ENCODE peak calls at places on chromosome 3, in nine cellular contexts. One of them, this sample, is unnamed.

GRCh38 chr3:47283193-47283537 is 421 bp downstream of the KLHL18 start:
- DNase-seq in kidney: no peak
- DNase-seq in GM23248: peak; percentile 43
- DNase-seq in tibial artery: no peak
- DNase-seq in foreskin keratinocyte: no peak
- DNase-seq in H9: no peak
- DNase-seq in astrocyte: no peak
- DNase-seq in left ventricle myocardium inferior: no peak
- DNase-seq in aorta: peak; percentile 55
- DNase-seq in this sample: no peak

GRCh38 chr3:29307229-29307796 is 26.4 kb downstream of the RBMS3 start:
- DNase-seq in kidney: no peak
- DNase-seq in GM23248: no peak
- DNase-seq in tibial artery: no peak
- DNase-seq in foreskin keratinocyte: no peak
- DNase-seq in H9: no peak
- DNase-seq in astrocyte: peak; percentile 46
- DNase-seq in left ventricle myocardium inferior: no peak
- DNase-seq in aorta: no peak
- DNase-seq in this sample: no peak

GRCh38 chr3:37765591-37766219 is 96.0 kb upstream of the CTDSPL start:
- DNase-seq in kidney: peak; percentile 84
- DNase-seq in GM23248: no peak
- DNase-seq in tibial artery: peak; percentile 81
- DNase-seq in foreskin keratinocyte: no peak
- DNase-seq in H9: no peak
- DNase-seq in astrocyte: peak; percentile 27
- DNase-seq in left ventricle myocardium inferior: peak; percentile 38
- DNase-seq in aorta: peak; percentile 59
- DNase-seq in this sample: peak; percentile 68

GRCh38 chr3:27357665-27358258 is 11.4 kb downstream of the NEK10 start:
- DNase-seq in kidney: no peak
- DNase-seq in GM23248: peak; percentile 66
- DNase-seq in tibial artery: no peak
- DNase-seq in foreskin keratinocyte: no peak
- DNase-seq in H9: peak; percentile 70
- DNase-seq in astrocyte: peak; percentile 28
- DNase-seq in left ventricle myocardium inferior: no peak
- DNase-seq in aorta: peak; percentile 64
- DNase-seq in this sample: peak; percentile 73

GRCh38 chr3:39383190-39383912 is at the start of gene SLC25A38:
- DNase-seq in kidney: peak; percentile 92
- DNase-seq in GM23248: peak; percentile 97
- DNase-seq in tibial artery: peak; percentile 88
- DNase-seq in foreskin keratinocyte: peak; percentile 82
- DNase-seq in H9: peak; percentile 88
- DNase-seq in astrocyte: peak; percentile 79
- DNase-seq in left ventricle myocardium inferior: peak; percentile 67
- DNase-seq in aorta: peak; percentile 89
- DNase-seq in this sample: peak; percentile 90

GRCh38 chr3:38829404-38829803 is 13.4 kb upstream of the SCN10A start:
- DNase-seq in kidney: no peak
- DNase-seq in GM23248: peak; percentile 89
- DNase-seq in tibial artery: peak; percentile 66
- DNase-seq in foreskin keratinocyte: peak; percentile 3
- DNase-seq in H9: no peak
- DNase-seq in astrocyte: peak; percentile 73
- DNase-seq in left ventricle myocardium inferior: peak; percentile 20
- DNase-seq in aorta: peak; percentile 66
- DNase-seq in this sample: no peak

GRCh38 chr3:125042725-125043406 is 12.9 kb downstream of the HEG1 start:
- DNase-seq in kidney: no peak
- DNase-seq in GM23248: peak; percentile 72
- DNase-seq in tibial artery: peak; percentile 86
- DNase-seq in foreskin keratinocyte: no peak
- DNase-seq in H9: no peak
- DNase-seq in astrocyte: no peak
- DNase-seq in left ventricle myocardium inferior: peak; percentile 64
- DNase-seq in aorta: peak; percentile 77
- DNase-seq in this sample: peak; percentile 89

GRCh38 chr3:197472151-197472550 is 83.6 kb downstream of the BDH1 start:
- DNase-seq in kidney: no peak
- DNase-seq in GM23248: no peak
- DNase-seq in tibial artery: no peak
- DNase-seq in foreskin keratinocyte: no peak
- DNase-seq in H9: no peak
- DNase-seq in astrocyte: no peak
- DNase-seq in left ventricle myocardium inferior: no peak
- DNase-seq in aorta: no peak
- DNase-seq in this sample: no peak

GRCh38 chr3:188470508-188471130 is 316.7 kb downstream of the LPP start:
- DNase-seq in kidney: no peak
- DNase-seq in GM23248: no peak
- DNase-seq in tibial artery: no peak
- DNase-seq in foreskin keratinocyte: no peak
- DNase-seq in H9: no peak
- DNase-seq in astrocyte: no peak
- DNase-seq in left ventricle myocardium inferior: no peak
- DNase-seq in aorta: no peak
- DNase-seq in this sample: no peak

GRCh38 chr3:82474711-82475110 is 713.3 kb upstream of the GBE1 start:
- DNase-seq in kidney: no peak
- DNase-seq in GM23248: no peak
- DNase-seq in tibial artery: no peak
- DNase-seq in foreskin keratinocyte: peak; percentile 48
- DNase-seq in H9: no peak
- DNase-seq in astrocyte: peak; percentile 12
- DNase-seq in left ventricle myocardium inferior: no peak
- DNase-seq in aorta: no peak
- DNase-seq in this sample: no peak

GRCh38 chr3:87088984-87089841 is 98.3 kb upstream of the VGLL3 start:
- DNase-seq in kidney: peak; percentile 74
- DNase-seq in GM23248: peak; percentile 94
- DNase-seq in tibial artery: peak; percentile 87
- DNase-seq in foreskin keratinocyte: no peak
- DNase-seq in H9: peak; percentile 38
- DNase-seq in astrocyte: peak; percentile 85
- DNase-seq in left ventricle myocardium inferior: peak; percentile 44
- DNase-seq in aorta: peak; percentile 85
- DNase-seq in this sample: peak; percentile 93

GRCh38 chr3:124059580-124059979 is 67.7 kb upstream of the ROPN1 start:
- DNase-seq in kidney: no peak
- DNase-seq in GM23248: peak; percentile 56
- DNase-seq in tibial artery: no peak
- DNase-seq in foreskin keratinocyte: no peak
- DNase-seq in H9: no peak
- DNase-seq in astrocyte: peak; percentile 69
- DNase-seq in left ventricle myocardium inferior: no peak
- DNase-seq in aorta: no peak
- DNase-seq in this sample: peak; percentile 62

GRCh38 chr3:133943639-133944131 is 48.0 kb upstream of the RAB6B start:
- DNase-seq in kidney: peak; percentile 69
- DNase-seq in GM23248: peak; percentile 95
- DNase-seq in tibial artery: peak; percentile 55
- DNase-seq in foreskin keratinocyte: peak; percentile 82
- DNase-seq in H9: peak; percentile 4
- DNase-seq in astrocyte: peak; percentile 99
- DNase-seq in left ventricle myocardium inferior: no peak
- DNase-seq in aorta: peak; percentile 67
- DNase-seq in this sample: no peak

GRCh38 chr3:14803101-14803980 is 15.4 kb upstream of the FGD5 start:
- DNase-seq in kidney: no peak
- DNase-seq in GM23248: peak; percentile 45
- DNase-seq in tibial artery: peak; percentile 64
- DNase-seq in foreskin keratinocyte: no peak
- DNase-seq in H9: no peak
- DNase-seq in astrocyte: no peak
- DNase-seq in left ventricle myocardium inferior: peak; percentile 28
- DNase-seq in aorta: no peak
- DNase-seq in this sample: no peak
- H3K27ac ChIP-seq in kidney: peak overlapping the region; percentile 82
- H3K27ac ChIP-seq in GM23248: no peak overlapping the region
- H3K27ac ChIP-seq in tibial artery: no peak overlapping the region
- H3K27ac ChIP-seq in foreskin keratinocyte: no peak overlapping the region
- H3K27ac ChIP-seq in H9: no peak overlapping the region
- H3K27ac ChIP-seq in astrocyte: no peak overlapping the region
- H3K27ac ChIP-seq in left ventricle myocardium inferior: peak overlapping the region; percentile 84
- H3K27ac ChIP-seq in aorta: no peak overlapping the region
- H3K27ac ChIP-seq in this sample: no peak overlapping the region

DNA sequence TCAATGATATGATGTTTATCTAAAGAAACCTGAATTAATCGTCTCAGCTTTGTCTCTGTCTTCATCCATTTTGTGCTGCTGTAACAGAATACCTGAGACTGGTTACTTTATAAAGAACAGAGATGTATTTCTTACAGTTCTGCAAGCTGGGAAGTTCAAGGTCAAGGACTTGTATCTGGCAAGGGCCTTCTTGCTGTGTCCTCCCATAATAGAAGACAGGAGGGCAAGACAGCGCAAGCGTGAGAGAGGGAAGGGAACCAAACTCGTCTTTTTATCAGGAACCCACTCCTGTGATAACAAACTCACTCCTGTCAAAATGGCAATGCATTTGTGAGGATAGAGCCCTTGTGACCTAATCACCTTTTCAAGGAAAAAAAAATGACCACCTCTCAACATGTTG is 131.5 kb downstream of the GHSR start:
- DNase-seq in kidney: no peak
- DNase-seq in GM23248: no peak
- DNase-seq in tibial artery: no peak
- DNase-seq in foreskin keratinocyte: no peak
- DNase-seq in H9: no peak
- DNase-seq in astrocyte: no peak
- DNase-seq in left ventricle myocardium inferior: no peak
- DNase-seq in aorta: no peak
- DNase-seq in this sample: no peak
- H3K27ac ChIP-seq in kidney: no peak overlapping the region
- H3K27ac ChIP-seq in GM23248: peak overlapping the region; percentile 90
- H3K27ac ChIP-seq in tibial artery: peak overlapping the region; percentile 74
- H3K27ac ChIP-seq in foreskin keratinocyte: no peak overlapping the region
- H3K27ac ChIP-seq in H9: no peak overlapping the region
- H3K27ac ChIP-seq in astrocyte: peak overlapping the region; percentile 28
- H3K27ac ChIP-seq in left ventricle myocardium inferior: peak overlapping the region; percentile 74
- H3K27ac ChIP-seq in aorta: peak overlapping the region; percentile 8
- H3K27ac ChIP-seq in this sample: peak overlapping the region; percentile 50

DNA sequence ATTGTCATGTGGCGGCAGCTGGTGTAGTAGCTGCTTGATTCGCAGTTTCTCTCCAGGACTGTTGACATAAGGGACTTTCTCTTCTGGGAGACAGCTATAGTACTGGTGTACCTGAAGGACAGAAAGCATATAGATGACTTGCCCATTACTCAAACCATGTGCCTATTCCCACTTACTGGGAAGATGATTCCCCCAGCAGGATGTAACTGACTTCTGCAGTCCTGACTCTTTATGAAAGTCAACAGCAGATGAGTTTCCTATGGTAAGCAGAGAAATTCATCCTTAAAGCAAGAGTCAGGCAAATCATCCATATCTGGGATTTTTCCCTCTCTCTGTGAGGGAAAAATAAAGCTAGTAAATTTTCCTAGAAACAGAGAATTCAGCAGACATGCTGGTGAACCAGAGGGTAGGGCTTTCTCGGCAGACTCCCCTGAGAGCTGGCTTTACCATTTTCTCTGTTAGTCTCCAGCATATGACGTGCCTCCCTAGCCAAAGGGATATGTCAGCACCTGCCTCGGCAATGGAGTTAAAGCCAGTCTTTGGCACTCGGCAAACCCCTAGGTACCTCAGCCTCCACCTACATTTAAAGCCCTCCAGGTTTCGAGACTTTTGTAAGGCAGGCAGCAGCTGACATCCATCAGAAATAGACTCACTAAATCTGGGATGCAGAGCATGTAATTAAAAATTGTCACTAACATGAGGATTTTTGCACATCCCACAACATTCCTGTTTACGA is 62.1 kb downstream of the PRICKLE2 start:
- DNase-seq in kidney: no peak
- DNase-seq in GM23248: no peak
- DNase-seq in tibial artery: no peak
- DNase-seq in foreskin keratinocyte: no peak
- DNase-seq in H9: no peak
- DNase-seq in astrocyte: no peak
- DNase-seq in left ventricle myocardium inferior: no peak
- DNase-seq in aorta: no peak
- DNase-seq in this sample: no peak
- H3K27ac ChIP-seq in kidney: peak overlapping the region; percentile 17
- H3K27ac ChIP-seq in GM23248: peak overlapping the region; percentile 57
- H3K27ac ChIP-seq in tibial artery: peak overlapping the region; percentile 29
- H3K27ac ChIP-seq in foreskin keratinocyte: peak overlapping the region; percentile 96
- H3K27ac ChIP-seq in H9: no peak overlapping the region
- H3K27ac ChIP-seq in astrocyte: peak overlapping the region; percentile 70
- H3K27ac ChIP-seq in left ventricle myocardium inferior: peak overlapping the region; percentile 74
- H3K27ac ChIP-seq in aorta: no peak overlapping the region
- H3K27ac ChIP-seq in this sample: no peak overlapping the region

GRCh38 chr3:158109804-158110657 is at the start of gene RSRC1:
- DNase-seq in kidney: peak; percentile 93
- DNase-seq in GM23248: peak; percentile 98
- DNase-seq in tibial artery: peak; percentile 90
- DNase-seq in foreskin keratinocyte: peak; percentile 77
- DNase-seq in H9: peak; percentile 92
- DNase-seq in astrocyte: peak; percentile 88
- DNase-seq in left ventricle myocardium inferior: peak; percentile 80
- DNase-seq in aorta: peak; percentile 91
- DNase-seq in this sample: peak; percentile 91

GRCh38 chr3:158107508-158108095 is 1.4 kb upstream of the SHOX2 start:
- DNase-seq in kidney: no peak
- DNase-seq in GM23248: no peak
- DNase-seq in tibial artery: no peak
- DNase-seq in foreskin keratinocyte: no peak
- DNase-seq in H9: no peak
- DNase-seq in astrocyte: no peak
- DNase-seq in left ventricle myocardium inferior: no peak
- DNase-seq in aorta: no peak
- DNase-seq in this sample: no peak

GRCh38 chr3:158108596-158108995 is 1.3 kb upstream of the RSRC1 start:
- DNase-seq in kidney: no peak
- DNase-seq in GM23248: peak; percentile 47
- DNase-seq in tibial artery: no peak
- DNase-seq in foreskin keratinocyte: no peak
- DNase-seq in H9: no peak
- DNase-seq in astrocyte: no peak
- DNase-seq in left ventricle myocardium inferior: no peak
- DNase-seq in aorta: no peak
- DNase-seq in this sample: no peak

GRCh38 chr3:158110658-158111018 is 749 bp downstream of the RSRC1 start:
- DNase-seq in kidney: no peak
- DNase-seq in GM23248: no peak
- DNase-seq in tibial artery: no peak
- DNase-seq in foreskin keratinocyte: no peak
- DNase-seq in H9: no peak
- DNase-seq in astrocyte: no peak
- DNase-seq in left ventricle myocardium inferior: no peak
- DNase-seq in aorta: no peak
- DNase-seq in this sample: no peak

DNA sequence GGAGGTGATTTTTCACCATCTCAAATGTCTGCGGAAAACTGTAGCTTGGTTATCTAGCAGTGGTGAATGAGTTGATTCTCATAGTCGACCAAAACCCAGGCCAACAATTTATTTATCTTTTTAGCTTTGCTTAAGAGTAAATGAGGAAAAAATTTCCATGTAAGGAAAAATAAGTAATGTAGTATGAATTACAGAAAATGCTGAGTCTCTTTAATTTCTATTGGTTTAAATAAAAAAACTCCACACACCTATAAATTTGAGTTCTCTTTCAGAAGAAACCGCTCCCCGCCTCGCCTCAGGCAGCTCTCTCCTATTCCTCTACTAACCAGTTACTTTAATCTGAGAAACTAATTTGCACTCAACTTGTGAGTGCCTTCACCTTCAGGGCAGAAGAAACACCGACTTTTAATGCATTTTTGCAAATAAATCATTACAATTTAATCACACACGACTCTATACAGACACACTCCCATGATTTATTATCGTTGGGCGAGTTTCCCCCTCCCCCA is 540 bp upstream of the RSRC1 start:
- DNase-seq in kidney: no peak
- DNase-seq in GM23248: no peak
- DNase-seq in tibial artery: no peak
- DNase-seq in foreskin keratinocyte: no peak
- DNase-seq in H9: no peak
- DNase-seq in astrocyte: no peak
- DNase-seq in left ventricle myocardium inferior: no peak
- DNase-seq in aorta: no peak
- DNase-seq in this sample: no peak
- H3K27ac ChIP-seq in kidney: no peak overlapping the region
- H3K27ac ChIP-seq in GM23248: peak overlapping the region; percentile 85
- H3K27ac ChIP-seq in tibial artery: peak overlapping the region; percentile 84
- H3K27ac ChIP-seq in foreskin keratinocyte: peak overlapping the region; percentile 73
- H3K27ac ChIP-seq in H9: no peak overlapping the region
- H3K27ac ChIP-seq in astrocyte: no peak overlapping the region
- H3K27ac ChIP-seq in left ventricle myocardium inferior: peak overlapping the region; percentile 76
- H3K27ac ChIP-seq in aorta: no peak overlapping the region
- H3K27ac ChIP-seq in this sample: no peak overlapping the region

This sample was measured in cardiac muscle cell.